ENCODE peak calls at places on chromosome 12, in eight cellular contexts. F is stimulated activated CD4-positive, alpha-beta T cell treated with anti-CD3 and anti-CD28 coated beads, Interleukin-1b, Interleukin-23, amount 100 ng/mL, for 1 hour; X is naive thymus-derived CD4-positive, alpha-beta T cell; D is effector CD8-positive, alpha-beta T cell; E is HTR-8/SVneo; B is activated CD4-positive, alpha-beta T cell treated with anti-CD3 and anti-CD28 coated beads, Interleukin-2, amount 50 U/mL, for 4 hours; Q is HFF-Myc; C is fibroblast of pulmonary artery. U is an unnamed sample.

GRCh38 chr12:49296836-49297694 is 2.1 kb downstream of the PRPH start:
- DNase-seq in F (no peak), X (no peak), D (no peak), E (peak; percentile 81), B (peak; percentile 11), Q (no peak), C (no peak), U (no peak)

GRCh38 chr12:14185441-14186192 is 179.9 kb upstream of the ATF7IP start:
- DNase-seq in F (no peak), X (peak; percentile 18), D (no peak), E (peak; percentile 35), B (no peak), Q (peak; percentile 22), C (peak; percentile 52), U (no peak)

GRCh38 chr12:107287436-107288413 is 194.4 kb upstream of the CRY1 start:
- DNase-seq in F (no peak), X (no peak), D (no peak), E (no peak), B (no peak), Q (no peak), C (no peak), U (no peak)

GRCh38 chr12:1518763-1519516 is 75.4 kb downstream of the FBXL14 start:
- DNase-seq in F (no peak), X (no peak), D (no peak), E (peak; percentile 86), B (no peak), Q (peak; percentile 39), C (peak; percentile 74), U (no peak)

GRCh38 chr12:8078400-8078799 is 3.7 kb upstream of the NECAP1 start:
- DNase-seq in F (peak; percentile 19), X (peak; percentile 78), D (peak; percentile 33), E (peak; percentile 39), B (peak; percentile 60), Q (peak; percentile 56), C (peak; percentile 85), U (no peak)

GRCh38 chr12:51752490-51752889 is 96.0 kb downstream of the FIGNL2 start:
- DNase-seq in F (no peak), X (no peak), D (no peak), E (peak; percentile 30), B (no peak), Q (peak; percentile 19), C (peak; percentile 85), U (no peak)

GRCh38 chr12:104263580-104264358 is 39.8 kb upstream of the EID3 start:
- DNase-seq in F (no peak), X (no peak), D (no peak), E (no peak), B (no peak), Q (peak; percentile 94), C (peak; percentile 42), U (no peak)

GRCh38 chr12:67758119-67758873 is 109.8 kb downstream of the DYRK2 start:
- DNase-seq in F (no peak), X (no peak), D (no peak), E (no peak), B (no peak), Q (no peak), C (no peak), U (no peak)

GRCh38 chr12:131599214-131600159 is 111.4 kb upstream of the SFSWAP start:
- DNase-seq in F (no peak), X (no peak), D (no peak), E (no peak), B (no peak), Q (no peak), C (no peak), U (no peak)

GRCh38 chr12:7075931-7076330 is 15.4 kb downstream of the C1S start:
- DNase-seq in F (no peak), X (no peak), D (no peak), E (no peak), B (no peak), Q (no peak), C (peak; percentile 71), U (no peak)

GRCh38 chr12:29732211-29732992 is 51.3 kb downstream of the TMTC1 start:
- DNase-seq in F (no peak), X (no peak), D (no peak), E (no peak), B (no peak), Q (no peak), C (peak; percentile 74), U (no peak)

GRCh38 chr12:50205648-50206047 is 38.5 kb upstream of the CERS5 start:
- DNase-seq in F (no peak), X (no peak), D (no peak), E (no peak), B (no peak), Q (no peak), C (no peak), U (no peak)

GRCh38 chr12:49750027-49750977 is 8.9 kb downstream of the TMBIM6 start:
- DNase-seq in F (no peak), X (peak; percentile 59), D (no peak), E (no peak), B (peak; percentile 40), Q (peak; percentile 5), C (peak; percentile 70), U (peak; percentile 29)

GRCh38 chr12:127596881-127597280 is 670.1 kb upstream of the TMEM132C start:
- DNase-seq in F (no peak), X (no peak), D (no peak), E (no peak), B (no peak), Q (no peak), C (no peak), U (no peak)

GRCh38 chr12:67691220-67691619 is 42.7 kb downstream of the DYRK2 start:
- DNase-seq in F (no peak), X (no peak), D (no peak), E (no peak), B (no peak), Q (no peak), C (no peak), U (no peak)

GRCh38 chr12:68011882-68012207 is 22.6 kb downstream of the IFNG-AS1 start:
- DNase-seq in F (no peak), X (no peak), D (no peak), E (no peak), B (no peak), Q (no peak), C (peak; percentile 8), U (no peak)

GRCh38 chr12:52243774-52244614 is 11.0 kb downstream of the KRT7 start:
- DNase-seq in F (peak; percentile 22), X (peak; percentile 35), D (no peak), E (peak; percentile 85), B (peak; percentile 50), Q (peak; percentile 92), C (peak; percentile 89), U (peak; percentile 13)

GRCh38 chr12:18363321-18363720 is 102.0 kb downstream of the PIK3C2G start:
- DNase-seq in F (no peak), X (no peak), D (no peak), E (no peak), B (no peak), Q (no peak), C (no peak), U (no peak)

GRCh38 chr12:34219046-34219770 is 196.9 kb downstream of the ALG10 start:
- DNase-seq in F (peak; percentile 3), X (no peak), D (no peak), E (no peak), B (peak; percentile 4), Q (no peak), C (no peak), U (no peak)

GRCh38 chr12:58176296-58176869 is 235.0 kb downstream of the ATP23 start:
- DNase-seq in F (no peak), X (no peak), D (no peak), E (peak; percentile 14), B (no peak), Q (peak; percentile 14), C (peak; percentile 50), U (no peak)

GRCh38 chr12:116169071-116169470 is 108.4 kb downstream of the MED13L start:
- DNase-seq in F (no peak), X (no peak), D (no peak), E (no peak), B (no peak), Q (no peak), C (no peak), U (no peak)

GRCh38 chr12:124734224-124734788 is 129.4 kb downstream of the SCARB1 start:
- DNase-seq in F (no peak), X (no peak), D (no peak), E (no peak), B (no peak), Q (no peak), C (no peak), U (no peak)

GRCh38 chr12:57517187-57517586 is 3.1 kb downstream of the DDIT3 start:
- DNase-seq in F (no peak), X (no peak), D (no peak), E (no peak), B (no peak), Q (no peak), C (peak; percentile 53), U (no peak)

GRCh38 chr12:11580125-11580751 is 69.2 kb upstream of the ETV6 start:
- DNase-seq in F (no peak), X (no peak), D (no peak), E (peak; percentile 23), B (no peak), Q (peak; percentile 37), C (peak; percentile 94), U (no peak)

GRCh38 chr12:38921025-38921677 is 15.8 kb upstream of the CPNE8 start:
- DNase-seq in F (peak; percentile 3), X (no peak), D (no peak), E (peak; percentile 10), B (peak; percentile 7), Q (peak; percentile 4), C (peak; percentile 72), U (no peak)

GRCh38 chr12:38120438-38120837 is 196.1 kb upstream of the ALG10B start:
- DNase-seq in F (no peak), X (no peak), D (no peak), E (no peak), B (no peak), Q (no peak), C (no peak), U (no peak)

GRCh38 chr12:15602051-15602672 is 187.0 kb downstream of the EPS8 start:
- DNase-seq in F (no peak), X (no peak), D (no peak), E (no peak), B (no peak), Q (no peak), C (no peak), U (no peak)

GRCh38 chr12:124919646-124920352 is 5.3 kb upstream of the UBC start:
- DNase-seq in F (no peak), X (peak; percentile 62), D (no peak), E (no peak), B (peak; percentile 54), Q (no peak), C (peak; percentile 36), U (no peak)

GRCh38 chr12:55721601-55722213 is 1.5 kb downstream of the RDH5 start:
- DNase-seq in F (no peak), X (no peak), D (no peak), E (no peak), B (no peak), Q (no peak), C (no peak), U (no peak)

GRCh38 chr12:38662851-38663250 is 242.5 kb downstream of the CPNE8 start:
- DNase-seq in F (no peak), X (no peak), D (no peak), E (no peak), B (no peak), Q (no peak), C (peak; percentile 38), U (no peak)